ENCODE peak calls at places on chromosomes 4 and X, in four cellular contexts. One of them, this sample, is unnamed.

GRCh38 chr4:113292371-113293042 is 243.1 kb downstream of the ANK2 start:
- DNase-seq in NCI-H2171 treated with DMSO at 0.1 percent for 48 hours: peak; percentile 93
- DNase-seq in left ventricle myocardium superior: peak; percentile 59
- DNase-seq in kidney tubule cell: no peak
- DNase-seq in this sample: peak; percentile 80

GRCh38 chrX:39043838-39044550 is 242.7 kb downstream of the MID1IP1 start:
- DNase-seq in kidney tubule cell: peak; percentile 16
- DNase-seq in NCI-H2171 treated with DMSO at 0.1 percent for 48 hours: no peak
- DNase-seq in left ventricle myocardium superior: no peak
- DNase-seq in this sample: no peak

GRCh38 chr4:6221296-6221850 is 21.0 kb upstream of the JAKMIP1 start:
- DNase-seq in NCI-H2171 treated with DMSO at 0.1 percent for 48 hours: peak; percentile 25
- DNase-seq in left ventricle myocardium superior: no peak
- DNase-seq in kidney tubule cell: no peak
- DNase-seq in this sample: peak; percentile 15

GRCh38 chr4:61583696-61584095 is 383.6 kb downstream of the ADGRL3 start:
- DNase-seq in left ventricle myocardium superior: no peak
- DNase-seq in kidney tubule cell: peak; percentile 84
- DNase-seq in NCI-H2171 treated with DMSO at 0.1 percent for 48 hours: no peak
- DNase-seq in this sample: no peak

GRCh38 chrX:9207142-9207541 is 173.2 kb upstream of the FAM9B start:
- DNase-seq in left ventricle myocardium superior: no peak
- DNase-seq in kidney tubule cell: peak; percentile 15
- DNase-seq in NCI-H2171 treated with DMSO at 0.1 percent for 48 hours: no peak
- DNase-seq in this sample: no peak

GRCh38 chrX:150371877-150372276 is 8.8 kb downstream of the MAMLD1 start:
- DNase-seq in kidney tubule cell: no peak
- DNase-seq in left ventricle myocardium superior: no peak
- DNase-seq in NCI-H2171 treated with DMSO at 0.1 percent for 48 hours: no peak
- DNase-seq in this sample: no peak

GRCh38 chr4:82372874-82373815 is 646 bp downstream of the HNRNPD start:
- DNase-seq in left ventricle myocardium superior: peak; percentile 70
- DNase-seq in kidney tubule cell: peak; percentile 85
- DNase-seq in NCI-H2171 treated with DMSO at 0.1 percent for 48 hours: peak; percentile 70
- DNase-seq in this sample: peak; percentile 88

GRCh38 chr4:185359767-185360446 is 35.8 kb downstream of the LRP2BP start:
- DNase-seq in NCI-H2171 treated with DMSO at 0.1 percent for 48 hours: no peak
- DNase-seq in left ventricle myocardium superior: no peak
- DNase-seq in kidney tubule cell: no peak
- DNase-seq in this sample: no peak

GRCh38 chr4:117481742-117482141 is 396.4 kb upstream of the TRAM1L1 start:
- DNase-seq in kidney tubule cell: peak; percentile 69
- DNase-seq in NCI-H2171 treated with DMSO at 0.1 percent for 48 hours: no peak
- DNase-seq in left ventricle myocardium superior: no peak
- DNase-seq in this sample: no peak

GRCh38 chr4:163556169-163556568 is 61.7 kb downstream of the TMA16 start:
- DNase-seq in left ventricle myocardium superior: no peak
- DNase-seq in NCI-H2171 treated with DMSO at 0.1 percent for 48 hours: no peak
- DNase-seq in kidney tubule cell: peak; percentile 22
- DNase-seq in this sample: no peak

GRCh38 chrX:48904180-48904579 is 6.5 kb downstream of the PQBP1 start:
- DNase-seq in NCI-H2171 treated with DMSO at 0.1 percent for 48 hours: no peak
- DNase-seq in kidney tubule cell: no peak
- DNase-seq in left ventricle myocardium superior: no peak
- DNase-seq in this sample: no peak

GRCh38 chr4:184397516-184398163 is 76.7 kb downstream of the IRF2 start:
- DNase-seq in NCI-H2171 treated with DMSO at 0.1 percent for 48 hours: peak; percentile 5
- DNase-seq in left ventricle myocardium superior: no peak
- DNase-seq in kidney tubule cell: no peak
- DNase-seq in this sample: no peak

GRCh38 chr4:7326693-7327340 is 107.9 kb downstream of the PSAPL1 start:
- DNase-seq in kidney tubule cell: no peak
- DNase-seq in left ventricle myocardium superior: peak; percentile 39
- DNase-seq in NCI-H2171 treated with DMSO at 0.1 percent for 48 hours: no peak
- DNase-seq in this sample: no peak

GRCh38 chr4:86909540-86909939 is 17.3 kb upstream of the C4orf36 start:
- DNase-seq in NCI-H2171 treated with DMSO at 0.1 percent for 48 hours: no peak
- DNase-seq in left ventricle myocardium superior: no peak
- DNase-seq in kidney tubule cell: no peak
- DNase-seq in this sample: no peak

GRCh38 chrX:103367502-103367901 is 8.8 kb upstream of the BEX3 start:
- DNase-seq in NCI-H2171 treated with DMSO at 0.1 percent for 48 hours: no peak
- DNase-seq in left ventricle myocardium superior: no peak
- DNase-seq in kidney tubule cell: no peak
- DNase-seq in this sample: no peak

GRCh38 chr4:42460043-42460442 is 62.8 kb downstream of the SHISA3 start:
- DNase-seq in left ventricle myocardium superior: no peak
- DNase-seq in NCI-H2171 treated with DMSO at 0.1 percent for 48 hours: no peak
- DNase-seq in kidney tubule cell: no peak
- DNase-seq in this sample: no peak

GRCh38 chrX:19886375-19886774 is 1.0 kb downstream of the SH3KBP1 start:
- DNase-seq in NCI-H2171 treated with DMSO at 0.1 percent for 48 hours: no peak
- DNase-seq in kidney tubule cell: no peak
- DNase-seq in left ventricle myocardium superior: no peak
- DNase-seq in this sample: no peak

GRCh38 chr4:120977435-120977997 is 55.0 kb upstream of the PRDM5 start:
- DNase-seq in left ventricle myocardium superior: no peak
- DNase-seq in NCI-H2171 treated with DMSO at 0.1 percent for 48 hours: no peak
- DNase-seq in kidney tubule cell: peak; percentile 66
- DNase-seq in this sample: no peak

GRCh38 chr4:79395883-79396282 is 12.1 kb downstream of the GK2 start:
- DNase-seq in left ventricle myocardium superior: no peak
- DNase-seq in kidney tubule cell: no peak
- DNase-seq in NCI-H2171 treated with DMSO at 0.1 percent for 48 hours: peak; percentile 88
- DNase-seq in this sample: no peak

GRCh38 chr4:26860922-26861433 is 337 bp downstream of the STIM2 start:
- DNase-seq in NCI-H2171 treated with DMSO at 0.1 percent for 48 hours: no peak
- DNase-seq in kidney tubule cell: peak; percentile 60
- DNase-seq in left ventricle myocardium superior: peak; percentile 77
- DNase-seq in this sample: peak; percentile 79

GRCh38 chr4:153488719-153489384 is 22.7 kb downstream of the TMEM131L start:
- DNase-seq in kidney tubule cell: no peak
- DNase-seq in NCI-H2171 treated with DMSO at 0.1 percent for 48 hours: no peak
- DNase-seq in left ventricle myocardium superior: peak; percentile 71
- DNase-seq in this sample: no peak

This sample was measured in sigmoid colon.